ENCODE peak calls at places on chromosomes 12 and 14, in seven cellular contexts. One of them, this sample, is unnamed.

GRCh38 chr14:88316521-88316920 is 6.5 kb downstream of the KCNK10 start:
- DNase-seq in hepatocyte: no peak
- DNase-seq in astrocyte: no peak
- DNase-seq in neural progenitor cell: no peak
- DNase-seq in IMR-90: no peak
- DNase-seq in fibroblast of lung: no peak
- DNase-seq in PC-3: no peak
- DNase-seq in this sample: no peak

GRCh38 chr12:67154876-67155275 is 114.3 kb upstream of the CAND1 start:
- DNase-seq in hepatocyte: no peak
- DNase-seq in astrocyte: no peak
- DNase-seq in neural progenitor cell: no peak
- DNase-seq in IMR-90: no peak
- DNase-seq in fibroblast of lung: no peak
- DNase-seq in PC-3: no peak
- DNase-seq in this sample: no peak

GRCh38 chr12:30874455-30875313 is 51.9 kb upstream of the TSPAN11 start:
- DNase-seq in hepatocyte: no peak
- DNase-seq in astrocyte: no peak
- DNase-seq in neural progenitor cell: peak
- DNase-seq in IMR-90: no peak
- DNase-seq in fibroblast of lung: no peak
- DNase-seq in PC-3: no peak
- DNase-seq in this sample: no peak

GRCh38 chr14:49895480-49895879 is 2.6 kb downstream of the ARF6 start:
- DNase-seq in hepatocyte: no peak
- DNase-seq in astrocyte: no peak
- DNase-seq in neural progenitor cell: no peak
- DNase-seq in IMR-90: no peak
- DNase-seq in fibroblast of lung: no peak
- DNase-seq in PC-3: peak
- DNase-seq in this sample: no peak

GRCh38 chr12:88836156-88836555 is 255.9 kb upstream of the KITLG start:
- DNase-seq in hepatocyte: no peak
- DNase-seq in astrocyte: no peak
- DNase-seq in neural progenitor cell: no peak
- DNase-seq in IMR-90: no peak
- DNase-seq in fibroblast of lung: peak
- DNase-seq in PC-3: peak
- DNase-seq in this sample: peak

GRCh38 chr14:65961004-65961403 is 525.2 kb upstream of the CCDC196 start:
- DNase-seq in hepatocyte: peak
- DNase-seq in astrocyte: peak
- DNase-seq in neural progenitor cell: peak
- DNase-seq in IMR-90: peak
- DNase-seq in fibroblast of lung: peak
- DNase-seq in PC-3: peak
- DNase-seq in this sample: peak

GRCh38 chr12:56029666-56030293 is 8.9 kb downstream of the IKZF4 start:
- DNase-seq in hepatocyte: peak
- DNase-seq in astrocyte: peak
- DNase-seq in neural progenitor cell: peak
- DNase-seq in IMR-90: peak
- DNase-seq in fibroblast of lung: peak
- DNase-seq in PC-3: peak
- DNase-seq in this sample: peak

GRCh38 chr12:47767197-47767724 is 5.8 kb upstream of the SLC48A1 start:
- DNase-seq in hepatocyte: peak
- DNase-seq in astrocyte: no peak
- DNase-seq in neural progenitor cell: peak
- DNase-seq in IMR-90: peak
- DNase-seq in fibroblast of lung: no peak
- DNase-seq in PC-3: peak
- DNase-seq in this sample: peak

GRCh38 chr14:68594737-68595380 is 198.0 kb downstream of the ZFP36L1 start:
- DNase-seq in hepatocyte: no peak
- DNase-seq in astrocyte: no peak
- DNase-seq in neural progenitor cell: no peak
- DNase-seq in IMR-90: no peak
- DNase-seq in fibroblast of lung: no peak
- DNase-seq in PC-3: no peak
- DNase-seq in this sample: no peak

GRCh38 chr12:100027671-100028070 is 42.9 kb upstream of the ANKS1B start:
- DNase-seq in hepatocyte: no peak
- DNase-seq in astrocyte: no peak
- DNase-seq in neural progenitor cell: no peak
- DNase-seq in IMR-90: no peak
- DNase-seq in fibroblast of lung: no peak
- DNase-seq in PC-3: no peak
- DNase-seq in this sample: no peak

GRCh38 chr14:34324363-34324795 is 137.7 kb downstream of the SPTSSA start:
- DNase-seq in hepatocyte: peak
- DNase-seq in astrocyte: no peak
- DNase-seq in neural progenitor cell: peak
- DNase-seq in IMR-90: peak
- DNase-seq in fibroblast of lung: peak
- DNase-seq in PC-3: peak
- DNase-seq in this sample: no peak

GRCh38 chr14:20384886-20385285 is 28.4 kb downstream of the TEP1 start:
- DNase-seq in hepatocyte: no peak
- DNase-seq in astrocyte: no peak
- DNase-seq in neural progenitor cell: no peak
- DNase-seq in IMR-90: no peak
- DNase-seq in fibroblast of lung: no peak
- DNase-seq in PC-3: no peak
- DNase-seq in this sample: no peak

GRCh38 chr14:55417955-55418354 is 6.3 kb upstream of the ATG14 start:
- DNase-seq in hepatocyte: peak
- DNase-seq in astrocyte: no peak
- DNase-seq in neural progenitor cell: no peak
- DNase-seq in IMR-90: no peak
- DNase-seq in fibroblast of lung: no peak
- DNase-seq in PC-3: no peak
- DNase-seq in this sample: no peak

GRCh38 chr12:70686299-70686698 is 49.1 kb upstream of the PTPRB start:
- DNase-seq in hepatocyte: no peak
- DNase-seq in astrocyte: no peak
- DNase-seq in neural progenitor cell: no peak
- DNase-seq in IMR-90: no peak
- DNase-seq in fibroblast of lung: no peak
- DNase-seq in PC-3: no peak
- DNase-seq in this sample: no peak

GRCh38 chr12:38898001-38898684 is 7.2 kb downstream of the CPNE8 start:
- DNase-seq in hepatocyte: no peak
- DNase-seq in astrocyte: no peak
- DNase-seq in neural progenitor cell: peak
- DNase-seq in IMR-90: no peak
- DNase-seq in fibroblast of lung: peak
- DNase-seq in PC-3: no peak
- DNase-seq in this sample: peak

GRCh38 chr12:7190268-7191055 is 976 bp downstream of the PEX5 start:
- DNase-seq in hepatocyte: peak
- DNase-seq in astrocyte: peak
- DNase-seq in neural progenitor cell: peak
- DNase-seq in IMR-90: peak
- DNase-seq in fibroblast of lung: peak
- DNase-seq in PC-3: no peak
- DNase-seq in this sample: no peak

GRCh38 chr14:91127411-91127810 is 13.5 kb downstream of the DGLUCY start:
- DNase-seq in hepatocyte: peak
- DNase-seq in astrocyte: no peak
- DNase-seq in neural progenitor cell: no peak
- DNase-seq in IMR-90: no peak
- DNase-seq in fibroblast of lung: no peak
- DNase-seq in PC-3: peak
- DNase-seq in this sample: peak

DNA sequence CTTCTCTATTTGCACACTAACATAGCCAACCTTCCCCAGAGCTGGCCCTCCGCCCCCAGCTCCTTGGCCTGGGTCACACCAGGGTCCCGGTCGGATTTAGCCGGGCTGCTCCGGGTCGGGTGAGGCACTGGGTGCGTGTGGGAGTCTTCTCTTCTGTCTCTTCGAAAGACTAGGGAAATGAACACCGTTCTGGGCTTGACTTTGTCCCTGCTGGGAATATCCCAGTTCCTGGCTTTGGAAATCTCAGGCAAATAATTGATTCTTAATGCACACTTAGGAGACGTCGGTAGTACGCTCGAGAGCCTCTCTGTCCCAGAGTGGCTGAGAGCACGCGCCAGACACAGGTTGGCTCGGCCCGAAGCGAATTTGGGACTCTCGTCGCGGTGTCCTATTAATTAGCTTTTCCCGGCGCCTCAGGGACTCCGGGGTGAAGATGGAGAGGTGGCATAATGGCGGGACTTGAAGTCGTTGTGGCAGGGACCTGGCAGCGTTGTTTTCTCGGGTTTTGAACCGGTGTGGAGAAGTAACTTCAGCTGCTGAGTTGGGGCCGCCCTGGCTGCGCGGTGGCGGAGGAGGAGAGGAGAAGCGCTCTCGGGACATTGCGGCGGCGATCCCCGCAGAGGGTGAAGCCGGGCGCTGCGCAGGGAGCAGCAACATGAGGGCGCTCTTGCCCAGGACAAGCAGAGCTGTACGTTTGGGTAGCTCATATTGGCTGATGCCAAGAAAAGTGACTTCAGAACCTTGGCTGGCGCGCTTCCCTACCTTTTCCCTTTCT is 7.5 kb downstream of the FOXG1 start:
- DNase-seq in hepatocyte: peak
- DNase-seq in astrocyte: peak
- DNase-seq in neural progenitor cell: peak
- DNase-seq in IMR-90: peak
- DNase-seq in fibroblast of lung: peak
- DNase-seq in PC-3: no peak
- DNase-seq in this sample: no peak
- TF ChIP-seq CTCF in hepatocyte: peak
- TF ChIP-seq CTCF in astrocyte: peak
- TF ChIP-seq CTCF in neural progenitor cell: peak
- TF ChIP-seq CTCF in IMR-90: peak
- TF ChIP-seq CTCF in fibroblast of lung: peak
- TF ChIP-seq CTCF in PC-3: no peak
- TF ChIP-seq CTCF in this sample: no peak

DNA sequence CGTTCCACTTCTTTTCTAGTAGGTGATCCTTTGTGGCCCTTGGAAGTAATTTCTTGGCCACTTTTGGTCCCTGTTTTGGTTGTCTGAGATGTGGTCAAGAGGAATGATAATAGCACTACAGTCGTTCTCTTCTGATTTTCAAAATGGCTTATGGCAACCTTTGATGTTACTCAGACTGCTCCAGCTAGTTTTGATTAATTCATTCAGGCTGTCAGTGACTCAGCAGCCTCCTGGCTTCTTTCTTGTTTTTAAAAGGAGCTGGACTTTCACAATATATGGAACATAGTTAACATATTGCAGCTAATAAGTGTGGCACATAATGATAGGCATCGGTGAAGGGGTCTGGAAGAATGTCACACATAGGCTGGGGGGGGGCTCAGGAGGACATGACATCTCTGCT is 47.3 kb downstream of the WDR20 start:
- DNase-seq in hepatocyte: peak
- DNase-seq in astrocyte: peak
- DNase-seq in neural progenitor cell: no peak
- DNase-seq in IMR-90: peak
- DNase-seq in fibroblast of lung: peak
- DNase-seq in PC-3: peak
- DNase-seq in this sample: peak
- H2AFZ ChIP-seq in hepatocyte: no peak
- H2AFZ ChIP-seq in astrocyte: no peak
- H2AFZ ChIP-seq in neural progenitor cell: no peak
- H2AFZ ChIP-seq in IMR-90: no peak
- H2AFZ ChIP-seq in fibroblast of lung: no peak
- H2AFZ ChIP-seq in PC-3: no peak
- H2AFZ ChIP-seq in this sample: peak

DNA sequence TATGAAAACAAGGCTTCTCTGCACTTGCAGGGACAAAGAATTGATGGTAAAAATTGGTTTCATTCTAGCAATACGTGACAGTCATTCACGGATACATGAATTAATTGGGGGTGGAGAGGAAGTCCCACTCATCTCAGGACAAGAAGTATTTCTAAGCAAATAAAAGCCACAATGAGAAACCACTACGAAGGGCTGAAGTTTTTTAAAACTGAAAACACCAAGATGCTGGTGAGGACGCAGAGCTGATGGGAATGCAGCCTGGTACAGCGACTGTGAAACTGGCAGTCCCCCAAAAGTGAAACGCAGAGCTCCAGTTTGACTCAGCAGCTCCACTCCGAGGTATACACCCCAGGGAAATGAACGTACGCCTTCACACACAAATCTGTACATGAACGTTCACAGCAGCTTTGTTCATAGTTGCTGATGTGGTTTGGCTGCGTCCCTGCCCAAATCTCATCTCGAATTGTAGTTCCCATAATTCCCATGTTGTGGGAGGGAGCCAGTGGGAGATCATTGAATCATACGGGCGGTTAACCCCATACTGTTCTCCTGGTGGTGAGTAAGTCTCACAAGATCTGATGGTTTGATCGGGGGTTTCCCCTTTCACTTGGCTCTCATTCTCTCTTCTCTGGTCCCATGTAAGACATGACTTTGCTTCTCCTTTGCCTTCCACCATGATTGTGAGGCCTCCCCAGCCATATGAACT is 89.0 kb downstream of the SCARB1 start:
- DNase-seq in hepatocyte: no peak
- DNase-seq in astrocyte: peak
- DNase-seq in neural progenitor cell: no peak
- DNase-seq in IMR-90: peak
- DNase-seq in fibroblast of lung: peak
- DNase-seq in PC-3: peak
- DNase-seq in this sample: no peak
- H3K4me3 ChIP-seq in hepatocyte: no peak
- H3K4me3 ChIP-seq in astrocyte: peak
- H3K4me3 ChIP-seq in neural progenitor cell: no peak
- H3K4me3 ChIP-seq in IMR-90: peak
- H3K4me3 ChIP-seq in fibroblast of lung: peak
- H3K4me3 ChIP-seq in PC-3: peak
- H3K4me3 ChIP-seq in this sample: no peak

GRCh38 chr14:94303111-94303510 is 10.0 kb upstream of the SERPINA10 start:
- DNase-seq in hepatocyte: no peak
- DNase-seq in astrocyte: no peak
- DNase-seq in neural progenitor cell: no peak
- DNase-seq in IMR-90: no peak
- DNase-seq in fibroblast of lung: no peak
- DNase-seq in PC-3: no peak
- DNase-seq in this sample: no peak

GRCh38 chr14:94307410-94307992 is 14.4 kb upstream of the SERPINA10 start:
- DNase-seq in hepatocyte: peak
- DNase-seq in astrocyte: no peak
- DNase-seq in neural progenitor cell: peak
- DNase-seq in IMR-90: no peak
- DNase-seq in fibroblast of lung: no peak
- DNase-seq in PC-3: peak
- DNase-seq in this sample: no peak

GRCh38 chr14:94306047-94306978 is 13.2 kb upstream of the SERPINA10 start:
- DNase-seq in hepatocyte: no peak
- DNase-seq in astrocyte: no peak
- DNase-seq in neural progenitor cell: peak
- DNase-seq in IMR-90: no peak
- DNase-seq in fibroblast of lung: no peak
- DNase-seq in PC-3: no peak
- DNase-seq in this sample: no peak

GRCh38 chr14:94305620-94306019 is 12.6 kb upstream of the SERPINA10 start:
- DNase-seq in hepatocyte: no peak
- DNase-seq in astrocyte: no peak
- DNase-seq in neural progenitor cell: no peak
- DNase-seq in IMR-90: no peak
- DNase-seq in fibroblast of lung: no peak
- DNase-seq in PC-3: no peak
- DNase-seq in this sample: no peak

GRCh38 chr14:94304243-94304642 is 11.2 kb upstream of the SERPINA10 start:
- DNase-seq in hepatocyte: no peak
- DNase-seq in astrocyte: no peak
- DNase-seq in neural progenitor cell: no peak
- DNase-seq in IMR-90: no peak
- DNase-seq in fibroblast of lung: no peak
- DNase-seq in PC-3: no peak
- DNase-seq in this sample: no peak
- TF ChIP-seq CTCF in hepatocyte: no peak
- TF ChIP-seq CTCF in astrocyte: no peak
- TF ChIP-seq CTCF in neural progenitor cell: no peak
- TF ChIP-seq CTCF in IMR-90: no peak
- TF ChIP-seq CTCF in fibroblast of lung: no peak
- TF ChIP-seq CTCF in PC-3: no peak
- TF ChIP-seq CTCF in this sample: no peak

This sample was measured in PC-9.